ENCODE peak calls at places on chromosomes 11 and 22, in seven cellular contexts. T is DMS153, J is endothelial cell, S is smooth muscle cell of the brain vasculature, E is neural crest cell, U is ureter, B is HTR-8/SVneo. V is an unnamed sample.

GRCh38 chr11:86524603-86525352 is 147.6 kb downstream of the ME3 start:
- DNase-seq in T (no peak), J (no peak), S (no peak), E (no peak), U (no peak), B (peak), V (no peak)

GRCh38 chr11:75677275-75677674 is 8.4 kb upstream of the MAP6 start:
- DNase-seq in T (no peak), J (no peak), S (no peak), E (no peak), U (no peak), B (no peak), V (no peak)

GRCh38 chr11:22536036-22536435 is 89.6 kb downstream of the FANCF start:
- DNase-seq in T (no peak), J (no peak), S (no peak), E (no peak), U (no peak), B (no peak), V (no peak)

GRCh38 chr22:29062286-29062949 is 787 bp upstream of the C22orf31 start:
- DNase-seq in T (peak), J (no peak), S (no peak), E (no peak), U (no peak), B (no peak), V (no peak)

GRCh38 chr11:113242767-113243397 is 71.5 kb upstream of the TTC12 start:
- DNase-seq in T (no peak), J (peak), S (peak), E (no peak), U (no peak), B (no peak), V (no peak)

GRCh38 chr11:96794152-96794551 is 404.3 kb downstream of the JRKL start:
- DNase-seq in T (no peak), J (no peak), S (no peak), E (no peak), U (no peak), B (no peak), V (no peak)

GRCh38 chr22:37519268-37520195 is at the start of gene CARD10:
- DNase-seq in T (no peak), J (peak), S (no peak), E (no peak), U (no peak), B (no peak), V (peak)

GRCh38 chr22:41542224-41542623 is 2.0 kb downstream of the POLR3H start:
- DNase-seq in T (no peak), J (no peak), S (no peak), E (no peak), U (no peak), B (no peak), V (no peak)

GRCh38 chr11:45361551-45361950 is 75.4 kb upstream of the SYT13 start:
- DNase-seq in T (no peak), J (no peak), S (no peak), E (no peak), U (no peak), B (no peak), V (no peak)

GRCh38 chr11:86119062-86119461 is 50.2 kb upstream of the PICALM start:
- DNase-seq in T (no peak), J (no peak), S (no peak), E (no peak), U (no peak), B (no peak), V (peak)

GRCh38 chr22:46828323-46829139 is 66.1 kb downstream of the TBC1D22A start:
- DNase-seq in T (no peak), J (no peak), S (no peak), E (no peak), U (no peak), B (no peak), V (no peak)

GRCh38 chr11:2816941-2817421 is 68.6 kb downstream of the CDKN1C start:
- DNase-seq in T (no peak), J (no peak), S (no peak), E (no peak), U (no peak), B (no peak), V (no peak)

GRCh38 chr11:87743002-87743401 is 432.2 kb downstream of the RAB38 start:
- DNase-seq in T (no peak), J (no peak), S (no peak), E (no peak), U (no peak), B (no peak), V (no peak)

GRCh38 chr22:47041201-47042115 is 279.0 kb downstream of the TBC1D22A start:
- DNase-seq in T (no peak), J (no peak), S (no peak), E (no peak), U (no peak), B (no peak), V (no peak)

GRCh38 chr22:36156515-36157419 is 3.8 kb downstream of the APOL3 start:
- DNase-seq in T (peak), J (peak), S (peak), E (no peak), U (peak), B (peak), V (no peak)

GRCh38 chr11:19713221-19714092 is 820 bp downstream of the NAV2 start:
- DNase-seq in T (no peak), J (peak), S (no peak), E (peak), U (no peak), B (no peak), V (no peak)

GRCh38 chr22:26360169-26360885 is 68.7 kb upstream of the ASPHD2 start:
- DNase-seq in T (peak), J (peak), S (peak), E (peak), U (peak), B (peak), V (no peak)

V was measured in NCI-H774.